ENCODE peak calls at places on chromosome 2, in seven cellular contexts. J, L, G, F, P, I and S are unnamed samples.

GRCh38 chr2:44949329-44950151 is 8.0 kb downstream of the SIX3 start:
- DNase-seq in J (peak), I (no peak), P (peak), G (no peak), L (peak), F (no peak), S (no peak)

GRCh38 chr2:33395660-33396249 is 80.7 kb upstream of the RASGRP3 start:
- DNase-seq in P (no peak), L (no peak), I (no peak), F (peak), G (no peak), J (no peak), S (no peak)

GRCh38 chr2:175931751-175932295 is 70.2 kb downstream of the LNPK start:
- DNase-seq in P (no peak), J (peak), I (no peak), L (no peak), G (peak), F (no peak), S (no peak)

GRCh38 chr2:1305357-1305756 is 107.9 kb upstream of the TPO start:
- DNase-seq in L (no peak), F (no peak), J (no peak), G (no peak), P (no peak), I (no peak), S (no peak)

GRCh38 chr2:178066324-178066723 is 6.3 kb downstream of the PDE11A start:
- DNase-seq in F (no peak), J (no peak), G (no peak), L (no peak), P (no peak), I (no peak), S (no peak)

GRCh38 chr2:109304731-109305470 is 175.9 kb downstream of the SH3RF3 start:
- DNase-seq in F (no peak), L (no peak), G (no peak), J (no peak), I (peak), P (no peak), S (no peak)

GRCh38 chr2:224520064-224520463 is 65.1 kb downstream of the CUL3 start:
- DNase-seq in G (peak), L (no peak), F (peak), P (no peak), I (peak), J (peak), S (no peak)

GRCh38 chr2:28662468-28663095 is 89.0 kb upstream of the PPP1CB start:
- DNase-seq in G (no peak), J (peak), P (no peak), F (peak), I (no peak), L (no peak), S (peak)

GRCh38 chr2:217932661-217933325 is 70.0 kb downstream of the TNS1 start:
- DNase-seq in J (peak), I (no peak), G (no peak), F (no peak), L (no peak), P (no peak), S (no peak)

GRCh38 chr2:177334940-177335543 is 57.5 kb upstream of the AGPS start:
- DNase-seq in J (no peak), F (peak), G (no peak), I (no peak), P (no peak), L (no peak), S (no peak)

GRCh38 chr2:128311216-128311754 is 7.4 kb downstream of the HS6ST1 start:
- DNase-seq in P (no peak), J (no peak), I (no peak), F (no peak), G (no peak), L (no peak), S (peak)

GRCh38 chr2:240252191-240252871 is 111.9 kb upstream of the OTOS start:
- DNase-seq in G (no peak), P (peak), F (no peak), L (peak), I (no peak), J (no peak), S (peak)

GRCh38 chr2:88187038-88187676 is 17.0 kb downstream of the THNSL2 start:
- DNase-seq in I (no peak), G (no peak), J (no peak), L (no peak), P (no peak), F (peak), S (no peak)

GRCh38 chr2:8578335-8579244 is 103.3 kb upstream of the ID2 start:
- DNase-seq in I (no peak), P (no peak), F (no peak), J (no peak), G (no peak), L (no peak), S (peak)

GRCh38 chr2:182359027-182360011 is 67.5 kb downstream of the PDE1A start:
- DNase-seq in G (no peak), L (no peak), I (no peak), J (peak), F (peak), P (no peak), S (no peak)

GRCh38 chr2:221255862-221256261 is 316.2 kb downstream of the EPHA4 start:
- DNase-seq in J (no peak), F (no peak), L (no peak), I (no peak), P (no peak), G (no peak), S (no peak)

GRCh38 chr2:3349211-3349693 is 28.4 kb downstream of the EIPR1 start:
- DNase-seq in G (no peak), I (no peak), F (no peak), P (no peak), L (no peak), J (peak), S (no peak)

GRCh38 chr2:126796931-126797621 is 101.6 kb upstream of the TEX51 start:
- DNase-seq in I (no peak), P (peak), F (no peak), L (no peak), J (no peak), G (no peak), S (no peak)

GRCh38 chr2:28342081-28342967 is 50.3 kb upstream of the FOSL2 start:
- DNase-seq in L (peak), P (peak), I (no peak), J (peak), F (peak), G (peak), S (peak)

GRCh38 chr2:241443486-241444223 is 64.7 kb downstream of the STK25 start:
- DNase-seq in L (no peak), I (peak), P (peak), G (no peak), J (peak), F (no peak), S (no peak)

GRCh38 chr2:23346029-23346428 is 39.0 kb upstream of the KLHL29 start:
- DNase-seq in P (no peak), G (no peak), J (no peak), L (no peak), I (no peak), F (no peak), S (no peak)

GRCh38 chr2:70123051-70123828 is 36.0 kb downstream of the PCBP1 start:
- DNase-seq in L (no peak), F (no peak), G (no peak), J (peak), P (peak), I (no peak), S (peak)

GRCh38 chr2:129730979-129731378 is 248.5 kb upstream of the RAB6C start:
- DNase-seq in P (no peak), I (no peak), G (no peak), F (no peak), J (no peak), L (no peak), S (no peak)

GRCh38 chr2:14678754-14679153 is 46.2 kb downstream of the LRATD1 start:
- DNase-seq in L (no peak), J (peak), P (no peak), G (no peak), I (no peak), F (no peak), S (no peak)

GRCh38 chr2:25371253-25372241 is 29.8 kb upstream of the DNMT3A start:
- DNase-seq in P (peak), G (no peak), J (peak), F (no peak), I (no peak), L (no peak), S (no peak)

GRCh38 chr2:209441541-209441940 is 17.7 kb downstream of the MAP2 start:
- DNase-seq in I (no peak), L (no peak), F (no peak), J (peak), G (no peak), P (no peak), S (no peak)

GRCh38 chr2:10580170-10580539 is 109.6 kb downstream of the NOL10 start:
- DNase-seq in F (no peak), J (no peak), I (no peak), P (no peak), L (no peak), G (no peak), S (no peak)

GRCh38 chr2:199977984-199978415 is 22.6 kb downstream of the MAIP1 start:
- DNase-seq in G (peak), J (peak), L (no peak), F (peak), P (no peak), I (peak), S (no peak)

GRCh38 chr2:199983534-199983933 is 28.2 kb downstream of the MAIP1 start:
- DNase-seq in J (no peak), F (no peak), G (no peak), I (no peak), L (no peak), P (no peak), S (no peak)

GRCh38 chr2:199982444-199982843 is 27.1 kb downstream of the MAIP1 start:
- DNase-seq in L (no peak), I (no peak), J (no peak), G (no peak), F (no peak), P (no peak), S (no peak)

GRCh38 chr2:199979398-199979797 is 24.0 kb downstream of the MAIP1 start:
- DNase-seq in J (no peak), F (no peak), L (no peak), P (no peak), G (no peak), I (no peak), S (no peak)

GRCh38 chr2:199979841-199980628 is 24.7 kb downstream of the MAIP1 start:
- DNase-seq in F (peak), L (peak), J (peak), I (no peak), G (peak), P (peak), S (peak)
- H3K4me3 ChIP-seq in F (no peak), L (peak), J (peak), I (no peak), G (no peak), P (no peak), S (peak)

DNA sequence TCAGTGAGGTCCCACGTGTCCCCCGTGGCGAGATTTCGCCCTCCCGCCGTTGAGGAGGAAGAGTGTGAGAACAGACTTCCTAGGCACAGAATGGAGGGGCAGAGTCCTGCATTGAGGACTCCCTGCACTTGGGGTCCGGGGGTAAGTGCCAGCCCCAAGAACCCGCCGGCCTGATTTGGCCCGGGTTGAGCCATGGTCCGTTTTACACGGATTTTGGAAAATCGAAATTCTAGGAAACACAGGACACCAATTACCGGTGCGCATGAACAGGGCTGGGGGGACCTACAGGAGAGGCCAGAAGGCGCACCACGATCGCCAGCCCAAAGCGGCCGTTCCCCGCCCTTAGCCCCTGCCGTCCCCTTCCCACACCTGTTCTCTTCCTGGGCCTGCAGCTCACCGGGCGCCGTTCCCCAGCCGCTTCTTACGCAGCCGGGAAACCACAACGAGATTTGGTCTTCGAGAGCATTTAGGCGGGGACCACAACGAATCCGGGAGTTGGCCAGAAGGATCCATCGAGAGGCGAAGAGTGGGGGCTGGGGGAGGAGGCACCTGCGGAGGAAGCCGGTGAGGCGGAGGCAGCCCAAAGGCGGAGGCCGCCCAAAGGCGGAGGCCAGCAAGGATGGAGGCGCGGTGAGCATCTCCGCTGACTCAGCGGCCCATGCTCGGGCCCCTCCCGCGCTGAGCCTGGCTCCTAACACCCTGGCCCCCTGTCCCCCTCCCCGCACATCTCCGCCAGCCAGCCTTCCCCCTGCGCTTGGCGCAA is 464 bp upstream of the TLX2 start:
- DNase-seq in I (no peak), F (no peak), L (no peak), G (no peak), P (peak), J (no peak), S (no peak)
- H3K4me3 ChIP-seq in I (no peak), F (peak), L (no peak), G (no peak), P (no peak), J (no peak), S (peak)

GRCh38 chr2:236663267-236663666 is 93.6 kb downstream of the ACKR3 start:
- DNase-seq in P (no peak), L (no peak), G (no peak), F (no peak), I (no peak), J (peak), S (peak)
- H3K4me3 ChIP-seq in P (no peak), L (no peak), G (no peak), F (no peak), I (no peak), J (no peak), S (peak)

DNA sequence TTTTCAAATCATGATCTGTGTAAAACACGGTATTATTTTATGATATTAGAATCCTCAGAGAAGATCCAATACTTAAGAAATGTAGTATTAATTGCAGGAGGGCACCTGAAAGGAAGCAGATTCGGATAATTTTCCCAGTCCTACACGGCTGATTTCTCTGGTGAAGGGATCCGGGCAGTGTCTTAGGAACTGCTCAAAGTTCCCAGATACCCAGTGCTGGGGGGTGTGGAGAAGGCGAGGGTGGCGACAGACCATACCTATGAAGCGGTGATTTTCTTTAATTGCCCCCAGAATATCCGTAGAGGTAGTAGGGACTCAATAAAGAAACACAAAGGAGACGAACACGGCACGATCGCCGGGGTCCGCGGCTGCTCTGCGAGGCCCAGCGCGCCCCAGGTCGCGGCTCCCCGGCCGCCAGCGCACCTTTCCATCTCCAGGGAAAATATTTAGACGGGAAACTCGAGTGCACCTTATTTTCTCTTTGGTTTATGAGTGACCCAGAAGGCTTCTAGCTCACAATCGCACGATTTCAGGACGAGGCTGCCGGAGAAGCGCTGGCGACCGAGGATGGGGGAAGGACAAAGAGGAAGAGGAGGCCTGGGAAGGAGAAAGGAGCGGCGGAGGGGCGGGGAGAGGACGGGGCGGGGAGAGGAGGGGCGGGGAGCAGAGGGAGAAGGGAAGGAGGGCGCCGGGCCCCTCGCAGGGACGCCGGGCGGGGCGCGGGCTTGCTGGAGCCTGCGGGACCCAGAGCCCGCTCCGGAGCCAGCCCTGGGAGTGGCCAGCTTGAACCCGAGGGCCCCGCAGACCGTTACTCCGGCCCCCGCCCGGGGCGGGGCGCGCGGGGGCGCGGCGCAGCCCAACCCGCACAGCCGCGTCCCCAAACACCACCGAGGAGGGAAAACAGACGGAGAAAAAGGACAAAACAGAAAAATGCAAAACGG is 1.2 kb upstream of the SOX11 start:
- DNase-seq in F (no peak), L (no peak), I (no peak), P (no peak), J (peak), G (no peak), S (no peak)
- H3K4me3 ChIP-seq in F (no peak), L (peak), I (no peak), P (no peak), J (peak), G (no peak), S (peak)

GRCh38 chr2:203751886-203752285 is 45.4 kb downstream of the CD28 start:
- DNase-seq in G (no peak), J (peak), L (no peak), I (no peak), P (no peak), F (no peak), S (no peak)

GRCh38 chr2:203758841-203759691 is 52.6 kb downstream of the CD28 start:
- DNase-seq in I (no peak), L (no peak), J (peak), F (peak), G (peak), P (no peak), S (no peak)

GRCh38 chr2:203759692-203760365 is 53.4 kb downstream of the CD28 start:
- DNase-seq in L (no peak), F (peak), I (no peak), G (peak), P (no peak), J (peak), S (no peak)

GRCh38 chr2:203750669-203751068 is 44.2 kb downstream of the CD28 start:
- DNase-seq in P (no peak), L (no peak), J (no peak), I (no peak), F (no peak), G (no peak), S (no peak)

GRCh38 chr2:203756161-203756560 is 49.7 kb downstream of the CD28 start:
- DNase-seq in J (no peak), P (no peak), L (no peak), F (no peak), G (no peak), I (no peak), S (no peak)
- H3K4me3 ChIP-seq in J (no peak), P (no peak), L (no peak), F (no peak), G (no peak), I (no peak), S (no peak)

DNA sequence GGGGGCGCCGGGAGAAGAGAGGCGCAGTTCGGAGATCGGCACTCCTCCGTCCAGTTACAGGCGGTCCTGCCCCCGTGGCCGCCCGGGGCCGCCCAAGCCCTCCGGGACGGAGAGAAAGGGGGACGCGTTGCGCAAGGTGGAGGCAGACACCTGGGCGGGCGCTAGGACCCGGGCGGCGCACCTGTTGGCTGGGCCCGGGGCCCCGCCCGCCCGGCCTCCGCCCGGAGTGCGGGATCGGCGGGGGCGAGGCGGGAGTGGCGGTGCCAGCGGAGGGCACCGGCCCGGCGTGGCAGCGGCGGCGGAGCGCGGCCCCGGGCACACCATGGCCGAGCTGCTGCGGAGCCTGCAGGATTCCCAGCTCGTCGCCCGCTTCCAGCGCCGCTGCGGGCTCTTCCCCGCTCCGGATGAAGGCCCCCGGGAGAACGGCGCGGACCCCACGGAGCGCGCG is at the start of gene SGPP2:
- DNase-seq in P (peak), F (no peak), G (no peak), L (peak), I (no peak), J (no peak), S (no peak)
- H3K4me3 ChIP-seq in P (peak), F (peak), G (no peak), L (peak), I (peak), J (peak), S (peak)

DNA sequence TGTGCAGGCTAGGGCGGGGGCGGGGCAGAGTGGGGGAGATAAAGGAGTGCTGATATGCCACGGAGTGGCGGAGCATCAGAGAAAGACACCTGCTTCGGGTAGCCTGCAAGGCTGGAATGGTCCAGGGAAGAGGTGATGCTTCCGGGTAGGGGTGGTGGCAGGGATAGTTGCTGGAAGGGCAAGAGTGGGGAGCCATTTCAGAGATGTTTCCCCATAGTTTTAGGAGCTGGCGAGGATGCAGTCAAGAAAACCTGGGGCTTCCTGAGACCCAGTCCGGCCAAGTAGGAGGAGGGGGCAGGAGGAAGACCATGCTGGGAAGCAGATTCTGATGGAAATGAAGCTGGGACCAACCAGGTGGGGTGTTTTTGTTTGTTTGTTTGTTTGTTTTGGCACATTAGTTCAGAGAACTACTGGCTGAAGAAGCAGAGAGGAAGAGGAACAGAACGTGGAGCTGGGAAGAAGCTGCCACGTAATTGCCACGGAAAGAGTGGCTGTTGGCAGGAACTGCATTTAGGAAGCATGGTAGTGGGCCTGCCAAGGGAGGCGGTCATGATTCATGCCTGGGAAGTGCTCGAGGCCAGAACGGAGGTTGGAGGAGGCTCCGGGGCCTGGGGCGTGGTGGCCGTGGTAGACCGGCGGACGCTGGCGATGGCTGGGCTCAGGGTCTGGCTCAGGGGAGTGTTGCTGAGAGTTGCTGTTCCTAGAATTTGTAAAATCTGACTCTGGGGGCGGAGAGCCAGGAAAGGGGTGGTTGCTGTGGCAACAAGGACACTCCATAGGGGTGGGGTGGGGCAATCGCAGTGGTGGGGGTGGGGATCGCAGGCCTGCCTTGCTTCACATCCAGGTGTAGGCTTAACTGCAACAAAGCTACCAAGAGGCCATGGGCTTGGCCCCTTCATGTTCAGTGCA is 8.6 kb upstream of the INPP5D start:
- DNase-seq in I (no peak), L (peak), J (peak), G (no peak), P (peak), F (no peak), S (peak)
- H3K4me3 ChIP-seq in I (no peak), L (no peak), J (no peak), G (no peak), P (no peak), F (no peak), S (no peak)

GRCh38 chr2:36869606-36870005 is 96.7 kb downstream of the STRN start:
- DNase-seq in G (no peak), F (no peak), L (no peak), J (no peak), I (no peak), P (no peak), S (no peak)

GRCh38 chr2:36871068-36871707 is 95.1 kb downstream of the STRN start:
- DNase-seq in J (no peak), L (no peak), G (no peak), I (no peak), P (no peak), F (no peak), S (no peak)
- H3K4me3 ChIP-seq in J (no peak), L (no peak), G (no peak), I (no peak), P (no peak), F (no peak), S (no peak)